ENCODE peak calls at places on chromosomes 2 and 18, in five cellular contexts. One of them, this sample, is unnamed.

GRCh38 chr18:25727281-25727680 is 363.1 kb downstream of the SS18 start:
- DNase-seq in activated naive CD4-positive, alpha-beta T cell treated with Interleukin-2 at 50 U/mL for 16 hours: no peak
- DNase-seq in NCI-H1694: no peak
- DNase-seq in stimulated activated CD4-positive, alpha-beta T cell treated with anti-CD3 and anti-CD28 coated beads, Interleukin-1b, Interleukin-23, amount 100 ng/mL, for 48 hours: no peak
- DNase-seq in AG20443: no peak
- DNase-seq in this sample: no peak

GRCh38 chr2:64918220-64918886 is 70.8 kb upstream of the SLC1A4 start:
- DNase-seq in stimulated activated CD4-positive, alpha-beta T cell treated with anti-CD3 and anti-CD28 coated beads, Interleukin-1b, Interleukin-23, amount 100 ng/mL, for 48 hours: no peak
- DNase-seq in NCI-H1694: no peak
- DNase-seq in AG20443: no peak
- DNase-seq in activated naive CD4-positive, alpha-beta T cell treated with Interleukin-2 at 50 U/mL for 16 hours: no peak
- DNase-seq in this sample: no peak

GRCh38 chr2:96146151-96146880 is 1.1 kb upstream of the DUSP2 start:
- DNase-seq in activated naive CD4-positive, alpha-beta T cell treated with Interleukin-2 at 50 U/mL for 16 hours: peak
- DNase-seq in NCI-H1694: no peak
- DNase-seq in stimulated activated CD4-positive, alpha-beta T cell treated with anti-CD3 and anti-CD28 coated beads, Interleukin-1b, Interleukin-23, amount 100 ng/mL, for 48 hours: peak
- DNase-seq in AG20443: no peak
- DNase-seq in this sample: peak

GRCh38 chr2:234953116-234954031 is 1.6 kb downstream of the SH3BP4 start:
- DNase-seq in AG20443: no peak
- DNase-seq in activated naive CD4-positive, alpha-beta T cell treated with Interleukin-2 at 50 U/mL for 16 hours: no peak
- DNase-seq in stimulated activated CD4-positive, alpha-beta T cell treated with anti-CD3 and anti-CD28 coated beads, Interleukin-1b, Interleukin-23, amount 100 ng/mL, for 48 hours: no peak
- DNase-seq in NCI-H1694: no peak
- DNase-seq in this sample: no peak

GRCh38 chr2:113169002-113169530 is 4.7 kb upstream of the PSD4 start:
- DNase-seq in AG20443: no peak
- DNase-seq in activated naive CD4-positive, alpha-beta T cell treated with Interleukin-2 at 50 U/mL for 16 hours: no peak
- DNase-seq in stimulated activated CD4-positive, alpha-beta T cell treated with anti-CD3 and anti-CD28 coated beads, Interleukin-1b, Interleukin-23, amount 100 ng/mL, for 48 hours: no peak
- DNase-seq in NCI-H1694: no peak
- DNase-seq in this sample: no peak

GRCh38 chr18:29145993-29146539 is 969.1 kb upstream of the CDH2 start:
- DNase-seq in NCI-H1694: no peak
- DNase-seq in stimulated activated CD4-positive, alpha-beta T cell treated with anti-CD3 and anti-CD28 coated beads, Interleukin-1b, Interleukin-23, amount 100 ng/mL, for 48 hours: no peak
- DNase-seq in AG20443: no peak
- DNase-seq in activated naive CD4-positive, alpha-beta T cell treated with Interleukin-2 at 50 U/mL for 16 hours: no peak
- DNase-seq in this sample: no peak

GRCh38 chr2:231554748-231555545 is 24.7 kb upstream of the NMUR1 start:
- DNase-seq in AG20443: peak
- DNase-seq in activated naive CD4-positive, alpha-beta T cell treated with Interleukin-2 at 50 U/mL for 16 hours: no peak
- DNase-seq in NCI-H1694: no peak
- DNase-seq in stimulated activated CD4-positive, alpha-beta T cell treated with anti-CD3 and anti-CD28 coated beads, Interleukin-1b, Interleukin-23, amount 100 ng/mL, for 48 hours: no peak
- DNase-seq in this sample: peak

GRCh38 chr2:11132036-11132671 is 23.1 kb upstream of the SLC66A3 start:
- DNase-seq in stimulated activated CD4-positive, alpha-beta T cell treated with anti-CD3 and anti-CD28 coated beads, Interleukin-1b, Interleukin-23, amount 100 ng/mL, for 48 hours: no peak
- DNase-seq in AG20443: no peak
- DNase-seq in NCI-H1694: no peak
- DNase-seq in activated naive CD4-positive, alpha-beta T cell treated with Interleukin-2 at 50 U/mL for 16 hours: no peak
- DNase-seq in this sample: no peak

GRCh38 chr2:16654775-16655456 is 10.7 kb downstream of the CYRIA start:
- DNase-seq in NCI-H1694: no peak
- DNase-seq in stimulated activated CD4-positive, alpha-beta T cell treated with anti-CD3 and anti-CD28 coated beads, Interleukin-1b, Interleukin-23, amount 100 ng/mL, for 48 hours: no peak
- DNase-seq in AG20443: no peak
- DNase-seq in activated naive CD4-positive, alpha-beta T cell treated with Interleukin-2 at 50 U/mL for 16 hours: no peak
- DNase-seq in this sample: no peak

GRCh38 chr2:68357608-68358337 is 7.3 kb upstream of the PLEK start:
- DNase-seq in activated naive CD4-positive, alpha-beta T cell treated with Interleukin-2 at 50 U/mL for 16 hours: no peak
- DNase-seq in stimulated activated CD4-positive, alpha-beta T cell treated with anti-CD3 and anti-CD28 coated beads, Interleukin-1b, Interleukin-23, amount 100 ng/mL, for 48 hours: no peak
- DNase-seq in AG20443: peak
- DNase-seq in NCI-H1694: peak
- DNase-seq in this sample: peak

GRCh38 chr2:171434671-171434980 is 600 bp downstream of the DCAF17 start:
- DNase-seq in stimulated activated CD4-positive, alpha-beta T cell treated with anti-CD3 and anti-CD28 coated beads, Interleukin-1b, Interleukin-23, amount 100 ng/mL, for 48 hours: no peak
- DNase-seq in NCI-H1694: no peak
- DNase-seq in AG20443: no peak
- DNase-seq in activated naive CD4-positive, alpha-beta T cell treated with Interleukin-2 at 50 U/mL for 16 hours: no peak
- DNase-seq in this sample: peak

GRCh38 chr2:28534817-28535216 is 39.0 kb downstream of the PLB1 start:
- DNase-seq in activated naive CD4-positive, alpha-beta T cell treated with Interleukin-2 at 50 U/mL for 16 hours: no peak
- DNase-seq in NCI-H1694: no peak
- DNase-seq in AG20443: no peak
- DNase-seq in stimulated activated CD4-positive, alpha-beta T cell treated with anti-CD3 and anti-CD28 coated beads, Interleukin-1b, Interleukin-23, amount 100 ng/mL, for 48 hours: no peak
- DNase-seq in this sample: no peak

GRCh38 chr2:150472122-150472899 is 15.2 kb downstream of the RND3 start:
- DNase-seq in NCI-H1694: no peak
- DNase-seq in stimulated activated CD4-positive, alpha-beta T cell treated with anti-CD3 and anti-CD28 coated beads, Interleukin-1b, Interleukin-23, amount 100 ng/mL, for 48 hours: no peak
- DNase-seq in activated naive CD4-positive, alpha-beta T cell treated with Interleukin-2 at 50 U/mL for 16 hours: no peak
- DNase-seq in AG20443: peak
- DNase-seq in this sample: peak

GRCh38 chr2:127083819-127084503 is 23.0 kb downstream of the BIN1 start:
- DNase-seq in AG20443: peak
- DNase-seq in NCI-H1694: no peak
- DNase-seq in stimulated activated CD4-positive, alpha-beta T cell treated with anti-CD3 and anti-CD28 coated beads, Interleukin-1b, Interleukin-23, amount 100 ng/mL, for 48 hours: no peak
- DNase-seq in activated naive CD4-positive, alpha-beta T cell treated with Interleukin-2 at 50 U/mL for 16 hours: no peak
- DNase-seq in this sample: peak

GRCh38 chr2:64105676-64106461 is 38.4 kb downstream of the PELI1 start:
- DNase-seq in activated naive CD4-positive, alpha-beta T cell treated with Interleukin-2 at 50 U/mL for 16 hours: no peak
- DNase-seq in NCI-H1694: no peak
- DNase-seq in AG20443: no peak
- DNase-seq in stimulated activated CD4-positive, alpha-beta T cell treated with anti-CD3 and anti-CD28 coated beads, Interleukin-1b, Interleukin-23, amount 100 ng/mL, for 48 hours: no peak
- DNase-seq in this sample: peak

GRCh38 chr2:11742702-11743530 is 3.5 kb upstream of the LPIN1 start:
- DNase-seq in stimulated activated CD4-positive, alpha-beta T cell treated with anti-CD3 and anti-CD28 coated beads, Interleukin-1b, Interleukin-23, amount 100 ng/mL, for 48 hours: no peak
- DNase-seq in activated naive CD4-positive, alpha-beta T cell treated with Interleukin-2 at 50 U/mL for 16 hours: no peak
- DNase-seq in AG20443: no peak
- DNase-seq in NCI-H1694: no peak
- DNase-seq in this sample: no peak

GRCh38 chr2:145558617-145559350 is 1038.9 kb upstream of the ZEB2 start:
- DNase-seq in NCI-H1694: no peak
- DNase-seq in activated naive CD4-positive, alpha-beta T cell treated with Interleukin-2 at 50 U/mL for 16 hours: no peak
- DNase-seq in stimulated activated CD4-positive, alpha-beta T cell treated with anti-CD3 and anti-CD28 coated beads, Interleukin-1b, Interleukin-23, amount 100 ng/mL, for 48 hours: no peak
- DNase-seq in AG20443: no peak
- DNase-seq in this sample: no peak

GRCh38 chr2:196510246-196510645 is 129.3 kb upstream of the CCDC150 start:
- DNase-seq in stimulated activated CD4-positive, alpha-beta T cell treated with anti-CD3 and anti-CD28 coated beads, Interleukin-1b, Interleukin-23, amount 100 ng/mL, for 48 hours: no peak
- DNase-seq in NCI-H1694: no peak
- DNase-seq in activated naive CD4-positive, alpha-beta T cell treated with Interleukin-2 at 50 U/mL for 16 hours: no peak
- DNase-seq in AG20443: no peak
- DNase-seq in this sample: no peak

GRCh38 chr2:228870993-228871392 is 400.1 kb downstream of the PID1 start:
- DNase-seq in AG20443: no peak
- DNase-seq in activated naive CD4-positive, alpha-beta T cell treated with Interleukin-2 at 50 U/mL for 16 hours: no peak
- DNase-seq in NCI-H1694: no peak
- DNase-seq in stimulated activated CD4-positive, alpha-beta T cell treated with anti-CD3 and anti-CD28 coated beads, Interleukin-1b, Interleukin-23, amount 100 ng/mL, for 48 hours: no peak
- DNase-seq in this sample: no peak

GRCh38 chr2:149098722-149099121 is 60.2 kb downstream of the LYPD6B start:
- DNase-seq in activated naive CD4-positive, alpha-beta T cell treated with Interleukin-2 at 50 U/mL for 16 hours: no peak
- DNase-seq in stimulated activated CD4-positive, alpha-beta T cell treated with anti-CD3 and anti-CD28 coated beads, Interleukin-1b, Interleukin-23, amount 100 ng/mL, for 48 hours: no peak
- DNase-seq in AG20443: peak
- DNase-seq in NCI-H1694: no peak
- DNase-seq in this sample: no peak

GRCh38 chr2:39243469-39244123 is at the start of gene CDKL4:
- DNase-seq in AG20443: peak
- DNase-seq in activated naive CD4-positive, alpha-beta T cell treated with Interleukin-2 at 50 U/mL for 16 hours: peak
- DNase-seq in NCI-H1694: no peak
- DNase-seq in stimulated activated CD4-positive, alpha-beta T cell treated with anti-CD3 and anti-CD28 coated beads, Interleukin-1b, Interleukin-23, amount 100 ng/mL, for 48 hours: no peak
- DNase-seq in this sample: peak

GRCh38 chr2:63942788-63943187 is 76.4 kb downstream of the VPS54 start:
- DNase-seq in activated naive CD4-positive, alpha-beta T cell treated with Interleukin-2 at 50 U/mL for 16 hours: no peak
- DNase-seq in AG20443: no peak
- DNase-seq in NCI-H1694: no peak
- DNase-seq in stimulated activated CD4-positive, alpha-beta T cell treated with anti-CD3 and anti-CD28 coated beads, Interleukin-1b, Interleukin-23, amount 100 ng/mL, for 48 hours: no peak
- DNase-seq in this sample: no peak

GRCh38 chr2:217914878-217915277 is 87.9 kb downstream of the TNS1 start:
- DNase-seq in NCI-H1694: no peak
- DNase-seq in AG20443: no peak
- DNase-seq in activated naive CD4-positive, alpha-beta T cell treated with Interleukin-2 at 50 U/mL for 16 hours: no peak
- DNase-seq in stimulated activated CD4-positive, alpha-beta T cell treated with anti-CD3 and anti-CD28 coated beads, Interleukin-1b, Interleukin-23, amount 100 ng/mL, for 48 hours: no peak
- DNase-seq in this sample: no peak

GRCh38 chr2:161625996-161626395 is 1.8 kb downstream of the SLC4A10 start:
- DNase-seq in activated naive CD4-positive, alpha-beta T cell treated with Interleukin-2 at 50 U/mL for 16 hours: no peak
- DNase-seq in NCI-H1694: no peak
- DNase-seq in stimulated activated CD4-positive, alpha-beta T cell treated with anti-CD3 and anti-CD28 coated beads, Interleukin-1b, Interleukin-23, amount 100 ng/mL, for 48 hours: no peak
- DNase-seq in AG20443: no peak
- DNase-seq in this sample: no peak

GRCh38 chr2:229160984-229161383 is 110.1 kb downstream of the PID1 start:
- DNase-seq in AG20443: no peak
- DNase-seq in NCI-H1694: no peak
- DNase-seq in stimulated activated CD4-positive, alpha-beta T cell treated with anti-CD3 and anti-CD28 coated beads, Interleukin-1b, Interleukin-23, amount 100 ng/mL, for 48 hours: no peak
- DNase-seq in activated naive CD4-positive, alpha-beta T cell treated with Interleukin-2 at 50 U/mL for 16 hours: no peak
- DNase-seq in this sample: no peak

GRCh38 chr2:100031604-100032003 is 110.8 kb downstream of the AFF3 start:
- DNase-seq in activated naive CD4-positive, alpha-beta T cell treated with Interleukin-2 at 50 U/mL for 16 hours: no peak
- DNase-seq in AG20443: no peak
- DNase-seq in stimulated activated CD4-positive, alpha-beta T cell treated with anti-CD3 and anti-CD28 coated beads, Interleukin-1b, Interleukin-23, amount 100 ng/mL, for 48 hours: no peak
- DNase-seq in NCI-H1694: no peak
- DNase-seq in this sample: no peak

GRCh38 chr18:51082571-51083264 is 52.7 kb downstream of the SMAD4 start:
- DNase-seq in AG20443: no peak
- DNase-seq in activated naive CD4-positive, alpha-beta T cell treated with Interleukin-2 at 50 U/mL for 16 hours: no peak
- DNase-seq in stimulated activated CD4-positive, alpha-beta T cell treated with anti-CD3 and anti-CD28 coated beads, Interleukin-1b, Interleukin-23, amount 100 ng/mL, for 48 hours: no peak
- DNase-seq in NCI-H1694: no peak
- DNase-seq in this sample: no peak

GRCh38 chr2:160816916-160817315 is 323.3 kb upstream of the RBMS1 start:
- DNase-seq in NCI-H1694: no peak
- DNase-seq in stimulated activated CD4-positive, alpha-beta T cell treated with anti-CD3 and anti-CD28 coated beads, Interleukin-1b, Interleukin-23, amount 100 ng/mL, for 48 hours: no peak
- DNase-seq in AG20443: no peak
- DNase-seq in activated naive CD4-positive, alpha-beta T cell treated with Interleukin-2 at 50 U/mL for 16 hours: no peak
- DNase-seq in this sample: no peak

GRCh38 chr2:96233880-96234316 is 25.3 kb upstream of the STARD7 start:
- DNase-seq in stimulated activated CD4-positive, alpha-beta T cell treated with anti-CD3 and anti-CD28 coated beads, Interleukin-1b, Interleukin-23, amount 100 ng/mL, for 48 hours: no peak
- DNase-seq in AG20443: peak
- DNase-seq in activated naive CD4-positive, alpha-beta T cell treated with Interleukin-2 at 50 U/mL for 16 hours: no peak
- DNase-seq in NCI-H1694: no peak
- DNase-seq in this sample: no peak

GRCh38 chr2:171667041-171667440 is 20.2 kb upstream of the DYNC1I2 start:
- DNase-seq in AG20443: no peak
- DNase-seq in NCI-H1694: no peak
- DNase-seq in stimulated activated CD4-positive, alpha-beta T cell treated with anti-CD3 and anti-CD28 coated beads, Interleukin-1b, Interleukin-23, amount 100 ng/mL, for 48 hours: no peak
- DNase-seq in activated naive CD4-positive, alpha-beta T cell treated with Interleukin-2 at 50 U/mL for 16 hours: no peak
- DNase-seq in this sample: no peak

GRCh38 chr2:133985563-133985962 is 268.3 kb upstream of the MGAT5 start:
- DNase-seq in NCI-H1694: no peak
- DNase-seq in AG20443: no peak
- DNase-seq in activated naive CD4-positive, alpha-beta T cell treated with Interleukin-2 at 50 U/mL for 16 hours: no peak
- DNase-seq in stimulated activated CD4-positive, alpha-beta T cell treated with anti-CD3 and anti-CD28 coated beads, Interleukin-1b, Interleukin-23, amount 100 ng/mL, for 48 hours: no peak
- DNase-seq in this sample: no peak

GRCh38 chr2:135709992-135710391 is 31.7 kb upstream of the UBXN4 start:
- DNase-seq in stimulated activated CD4-positive, alpha-beta T cell treated with anti-CD3 and anti-CD28 coated beads, Interleukin-1b, Interleukin-23, amount 100 ng/mL, for 48 hours: peak
- DNase-seq in activated naive CD4-positive, alpha-beta T cell treated with Interleukin-2 at 50 U/mL for 16 hours: peak
- DNase-seq in AG20443: peak
- DNase-seq in NCI-H1694: peak
- DNase-seq in this sample: peak

GRCh38 chr18:56085561-56085960 is 497.6 kb upstream of the TCF4 start:
- DNase-seq in NCI-H1694: no peak
- DNase-seq in stimulated activated CD4-positive, alpha-beta T cell treated with anti-CD3 and anti-CD28 coated beads, Interleukin-1b, Interleukin-23, amount 100 ng/mL, for 48 hours: no peak
- DNase-seq in activated naive CD4-positive, alpha-beta T cell treated with Interleukin-2 at 50 U/mL for 16 hours: no peak
- DNase-seq in AG20443: peak
- DNase-seq in this sample: peak

GRCh38 chr2:85583667-85584353 is 421 bp upstream of the VAMP5 start:
- DNase-seq in NCI-H1694: no peak
- DNase-seq in activated naive CD4-positive, alpha-beta T cell treated with Interleukin-2 at 50 U/mL for 16 hours: peak
- DNase-seq in AG20443: no peak
- DNase-seq in stimulated activated CD4-positive, alpha-beta T cell treated with anti-CD3 and anti-CD28 coated beads, Interleukin-1b, Interleukin-23, amount 100 ng/mL, for 48 hours: no peak
- DNase-seq in this sample: no peak

This sample was measured in transverse colon.